ENCODE peak calls at places on chromosomes 16 and 17, in seven cellular contexts. L, W, J, D, R, Q and B are unnamed samples.

GRCh38 chr16:48901712-48902374 is 291.9 kb upstream of the N4BP1 start:
- DNase-seq in L (no peak), W (no peak), J (no peak), D (no peak), R (no peak), Q (no peak), B (no peak)

GRCh38 chr17:63140255-63140654 is 174.2 kb downstream of the TANC2 start:
- DNase-seq in L (no peak), W (peak; percentile 37), J (no peak), D (peak; percentile 28), R (no peak), Q (no peak), B (no peak)

GRCh38 chr17:80681215-80681614 is 136.6 kb downstream of the RPTOR start:
- DNase-seq in L (no peak), W (no peak), J (no peak), D (no peak), R (no peak), Q (no peak), B (no peak)

GRCh38 chr17:1713878-1714487 is 3.8 kb upstream of the TLCD2 start:
- DNase-seq in L (no peak), W (no peak), J (peak; percentile 77), D (peak; percentile 48), R (peak; percentile 94), Q (no peak), B (no peak)

GRCh38 chr17:70848785-70849184 is 679.5 kb downstream of the KCNJ2 start:
- DNase-seq in L (no peak), W (peak; percentile 5), J (no peak), D (peak; percentile 37), R (no peak), Q (no peak), B (no peak)

GRCh38 chr16:83973077-83973476 is 5.0 kb downstream of the NECAB2 start:
- DNase-seq in L (no peak), W (no peak), J (no peak), D (no peak), R (no peak), Q (no peak), B (no peak)

GRCh38 chr16:87178177-87178863 is 138.9 kb downstream of the C16orf95 start:
- DNase-seq in L (no peak), W (no peak), J (no peak), D (no peak), R (peak; percentile 71), Q (no peak), B (no peak)

GRCh38 chr17:63514974-63515373 is 8.2 kb upstream of the KCNH6 start:
- DNase-seq in L (no peak), W (no peak), J (no peak), D (no peak), R (no peak), Q (no peak), B (no peak)

GRCh38 chr17:1312261-1312870 is 32.9 kb downstream of the TRARG1 start:
- DNase-seq in L (no peak), W (no peak), J (no peak), D (no peak), R (peak; percentile 91), Q (no peak), B (peak; percentile 32)

GRCh38 chr17:9001539-9001938 is 19.8 kb upstream of the NTN1 start:
- DNase-seq in L (no peak), W (no peak), J (no peak), D (no peak), R (no peak), Q (no peak), B (no peak)

GRCh38 chr17:48589831-48590602 is at the start of gene HOXB3:
- DNase-seq in L (no peak), W (no peak), J (no peak), D (no peak), R (peak; percentile 65), Q (no peak), B (no peak)
- H3K27me3 ChIP-seq in L (peaks cover 50% of the 10 kb centered on the region), W (peaks cover 93% of the 10 kb centered on the region), J (no peaks in the 10 kb centered on the region), D (no peaks in the 10 kb centered on the region), R (peaks cover 100% of the 10 kb centered on the region), Q (peaks cover 74% of the 10 kb centered on the region), B (no peaks in the 10 kb centered on the region)

GRCh38 chr17:76050226-76051070 is 21.9 kb downstream of the SRP68 start:
- DNase-seq in L (no peak), W (no peak), J (no peak), D (no peak), R (no peak), Q (no peak), B (no peak)

GRCh38 chr17:76048025-76048605 is 21.0 kb upstream of the EVPL start:
- DNase-seq in L (no peak), W (peak; percentile 24), J (no peak), D (no peak), R (no peak), Q (no peak), B (no peak)

GRCh38 chr17:76048711-76049110 is 21.6 kb upstream of the EVPL start:
- DNase-seq in L (no peak), W (peak; percentile 86), J (no peak), D (peak; percentile 30), R (no peak), Q (no peak), B (no peak)

GRCh38 chr17:76049239-76049638 is 22.1 kb upstream of the EVPL start:
- DNase-seq in L (no peak), W (no peak), J (no peak), D (no peak), R (no peak), Q (no peak), B (no peak)

GRCh38 chr17:76046064-76046463 is 19.0 kb upstream of the EVPL start:
- DNase-seq in L (no peak), W (no peak), J (no peak), D (no peak), R (no peak), Q (no peak), B (no peak)
- H3K4me3 ChIP-seq in L (no peak overlapping the region), W (no peak overlapping the region), J (no peak overlapping the region), D (no peak overlapping the region), R (no peak overlapping the region), Q (no peak overlapping the region), B (no peak overlapping the region)

GRCh38 chr17:14301279-14301760 is 439 bp downstream of the HS3ST3B1 start:
- DNase-seq in L (no peak), W (no peak), J (no peak), D (peak; percentile 71), R (no peak), Q (no peak), B (no peak)
- H3K27me3 ChIP-seq in L (peaks cover 29% of the 10 kb centered on the region), W (peaks cover 2% of the 10 kb centered on the region), J (peaks cover 66% of the 10 kb centered on the region), D (no peaks in the 10 kb centered on the region), R (peaks cover 60% of the 10 kb centered on the region), Q (peaks cover 47% of the 10 kb centered on the region), B (no peaks in the 10 kb centered on the region)

GRCh38 chr17:21288581-21289017 is 4.1 kb downstream of the MAP2K3 start:
- DNase-seq in L (no peak), W (no peak), J (no peak), D (peak; percentile 47), R (no peak), Q (no peak), B (no peak)

GRCh38 chr17:21285164-21286065 is 904 bp downstream of the MAP2K3 start:
- DNase-seq in L (no peak), W (no peak), J (peak; percentile 63), D (peak; percentile 78), R (peak; percentile 73), Q (no peak), B (peak; percentile 45)

GRCh38 chr17:21286066-21286770 is 1.7 kb downstream of the MAP2K3 start:
- DNase-seq in L (peak; percentile 91), W (peak; percentile 98), J (peak; percentile 92), D (peak; percentile 99), R (no peak), Q (peak; percentile 84), B (peak; percentile 94)

GRCh38 chr17:21287703-21288449 is 3.4 kb downstream of the MAP2K3 start:
- DNase-seq in L (peak; percentile 98), W (peak; percentile 88), J (peak; percentile 98), D (peak; percentile 98), R (no peak), Q (peak; percentile 95), B (peak; percentile 93)

DNA sequence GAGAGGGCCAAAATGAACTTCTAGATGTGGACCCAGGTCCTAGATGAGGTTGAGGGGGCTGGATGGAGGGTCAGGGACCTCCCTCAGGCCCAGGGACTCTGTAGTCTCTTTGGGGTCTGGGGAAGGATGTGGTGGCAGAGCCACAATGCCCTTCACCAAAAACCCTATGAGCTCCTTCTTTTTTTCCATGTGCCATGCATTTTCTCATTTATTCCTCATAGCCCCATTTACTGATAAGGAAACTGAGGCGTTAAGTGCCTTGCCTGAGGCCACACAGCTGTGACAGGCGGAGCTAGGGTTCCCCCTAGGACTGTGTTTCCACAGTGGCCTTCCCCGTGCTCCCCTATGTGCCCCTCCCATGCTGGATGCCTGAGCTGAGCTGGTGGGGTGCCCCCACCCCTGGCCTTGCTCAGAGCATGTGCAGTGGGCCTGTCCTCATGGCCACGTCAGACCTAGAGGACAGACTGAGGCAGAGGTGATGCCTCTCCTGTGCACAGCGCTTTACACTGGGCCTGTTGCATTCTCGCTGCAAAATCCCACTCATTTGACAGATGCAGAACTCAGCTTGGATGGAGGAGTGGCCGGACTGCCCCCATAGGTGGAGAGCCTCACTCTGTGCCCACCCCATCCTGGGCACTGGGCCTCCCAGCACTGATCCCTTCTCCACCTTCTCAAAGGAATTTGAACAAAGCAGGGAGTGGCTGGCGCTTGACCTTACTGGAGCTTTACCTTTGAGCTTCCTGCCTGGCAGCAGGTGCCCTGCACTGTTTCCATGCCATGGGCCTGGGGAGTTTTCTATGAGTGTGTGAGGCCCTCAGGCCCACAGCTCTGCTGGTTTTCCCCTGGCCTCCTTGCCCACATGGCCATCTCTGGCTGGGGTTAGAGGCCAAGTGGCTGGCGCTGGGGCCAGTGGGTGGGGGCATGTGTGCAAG is 2.5 kb downstream of the MAP2K3 start:
- DNase-seq in L (peak; percentile 90), W (no peak), J (peak; percentile 74), D (no peak), R (no peak), Q (no peak), B (no peak)
- H3K4me3 ChIP-seq in L (peak overlapping the region; percentile 96), W (peak overlapping the region; percentile 39), J (peak overlapping the region; percentile 82), D (peak overlapping the region; percentile 88), R (peak overlapping the region; percentile 98), Q (peak overlapping the region; percentile 86), B (peak overlapping the region; percentile 58)

DNA sequence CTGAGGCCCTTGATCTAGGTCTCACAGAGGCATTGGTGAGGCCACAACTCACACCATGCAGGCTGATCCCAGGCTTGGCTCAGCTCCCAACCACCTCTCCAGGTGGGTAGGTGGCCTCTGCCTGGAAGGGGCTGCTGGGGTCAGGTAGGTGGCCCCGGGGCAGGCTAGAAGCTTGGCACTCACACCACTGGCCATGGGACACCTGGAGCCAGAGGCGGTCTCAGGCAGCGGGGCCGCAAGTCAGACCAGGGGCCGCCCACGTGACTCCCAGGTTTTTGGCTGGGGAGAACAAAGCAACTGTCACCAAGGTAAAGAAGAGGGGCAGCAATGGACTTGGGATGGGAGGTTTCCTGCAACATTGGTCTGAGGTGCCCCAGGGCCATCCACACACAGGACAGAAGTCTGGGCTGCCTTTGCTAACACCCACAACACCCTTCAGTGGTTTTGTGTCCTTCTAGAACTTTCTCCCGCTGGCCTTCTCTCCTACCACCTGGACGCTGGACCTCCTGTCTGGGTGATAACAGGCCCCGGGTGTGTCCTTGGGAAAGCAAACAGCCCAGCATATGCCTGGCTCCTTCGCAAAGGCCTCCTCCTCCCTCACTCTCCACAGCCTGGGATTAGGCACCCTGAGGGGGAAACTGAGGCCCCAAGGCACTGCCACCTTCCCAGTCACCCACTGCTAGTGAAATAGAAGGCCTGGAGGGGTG is 16.4 kb downstream of the C16orf74 start:
- DNase-seq in L (no peak), W (no peak), J (no peak), D (no peak), R (no peak), Q (no peak), B (no peak)
- H3K27me3 ChIP-seq in L (no peaks in the 10 kb centered on the region), W (no peaks in the 10 kb centered on the region), J (no peaks in the 10 kb centered on the region), D (no peaks in the 10 kb centered on the region), R (no peaks in the 10 kb centered on the region), Q (no peaks in the 10 kb centered on the region), B (no peaks in the 10 kb centered on the region)